ENCODE peak calls at places on chromosomes 13 and 19, in seven cellular contexts. R is Peyer's patch, Q is heart left ventricle, U is H54, C is prostate gland, T is body of pancreas, M is spleen. O is an unnamed sample.

GRCh38 chr19:14361824-14362223 is 19.4 kb upstream of the ADGRE5 start:
- DNase-seq in C (no peak), U (no peak), Q (no peak), M (peak), R (peak), T (no peak), O (peak)

GRCh38 chr19:43774103-43774939 is 6.5 kb downstream of the KCNN4 start:
- DNase-seq in U (no peak), M (peak), R (no peak), T (peak), Q (peak), C (no peak), O (peak)

GRCh38 chr19:41541990-41542584 is 33.9 kb upstream of the CEACAM21 start:
- DNase-seq in C (no peak), U (no peak), M (peak), Q (no peak), R (peak), T (peak), O (peak)

GRCh38 chr13:63435668-63436275 is 2020.1 kb upstream of the PCDH20 start:
- DNase-seq in M (no peak), U (peak), Q (no peak), T (no peak), R (no peak), C (no peak), O (no peak)

GRCh38 chr13:77040076-77040475 is 13.1 kb upstream of the FBXL3 start:
- DNase-seq in C (no peak), T (no peak), U (no peak), M (no peak), R (no peak), Q (no peak), O (no peak)

GRCh38 chr13:59880468-59880867 is 283.3 kb downstream of the DIAPH3 start:
- DNase-seq in R (no peak), M (no peak), C (no peak), U (no peak), T (no peak), Q (no peak), O (no peak)

GRCh38 chr13:25217023-25217909 is 45.2 kb upstream of the AMER2 start:
- DNase-seq in M (no peak), R (no peak), C (no peak), T (no peak), Q (no peak), U (peak), O (no peak)

GRCh38 chr13:41200126-41200525 is 5.8 kb upstream of the KBTBD7 start:
- DNase-seq in U (no peak), Q (no peak), M (no peak), C (no peak), R (no peak), T (no peak), O (no peak)

GRCh38 chr13:27309967-27310598 is 39.5 kb downstream of the RASL11A start:
- DNase-seq in C (no peak), Q (no peak), U (no peak), T (no peak), M (no peak), R (no peak), O (peak)

GRCh38 chr13:29901714-29902631 is 51.6 kb upstream of the UBL3 start:
- DNase-seq in R (peak), U (no peak), C (no peak), Q (no peak), T (peak), M (no peak), O (no peak)

GRCh38 chr19:45200614-45201013 is 22.0 kb downstream of the BLOC1S3 start:
- DNase-seq in T (peak), Q (no peak), C (no peak), M (no peak), R (no peak), U (no peak), O (no peak)

GRCh38 chr19:28393574-28394336 is 819.2 kb downstream of the UQCRFS1 start:
- DNase-seq in M (no peak), Q (no peak), T (no peak), R (no peak), U (no peak), C (no peak), O (no peak)

GRCh38 chr19:23914402-23915286 is at the start of gene ZNF726:
- DNase-seq in T (peak), R (peak), Q (peak), C (peak), M (peak), U (peak), O (peak)

GRCh38 chr19:29121684-29122083 is 91.3 kb downstream of the UQCRFS1 start:
- DNase-seq in M (no peak), Q (no peak), R (no peak), C (no peak), T (no peak), U (peak), O (peak)

GRCh38 chr13:92745233-92745632 is 481.4 kb upstream of the GPC6 start:
- DNase-seq in C (no peak), U (no peak), M (no peak), T (no peak), R (no peak), Q (no peak), O (no peak)

GRCh38 chr13:114149774-114150740 is 17.6 kb upstream of the RASA3 start:
- DNase-seq in M (no peak), U (no peak), Q (no peak), T (no peak), C (no peak), R (no peak), O (no peak)

GRCh38 chr19:39471756-39472536 is 8.7 kb upstream of the TIMM50 start:
- DNase-seq in T (no peak), M (no peak), U (no peak), C (no peak), R (no peak), Q (no peak), O (no peak)

GRCh38 chr19:53892981-53893325 is 11.0 kb downstream of the PRKCG start:
- DNase-seq in M (no peak), C (no peak), R (no peak), T (no peak), Q (no peak), U (peak), O (no peak)

GRCh38 chr19:8310342-8311055 is 2.3 kb upstream of the CD320 start:
- DNase-seq in C (no peak), Q (peak), T (peak), M (peak), R (peak), U (no peak), O (no peak)

GRCh38 chr19:8306235-8307054 is 1.7 kb downstream of the CD320 start:
- DNase-seq in C (peak), R (peak), T (peak), M (peak), U (no peak), Q (peak), O (no peak)

GRCh38 chr19:8308891-8309291 is 733 bp upstream of the CD320 start:
- DNase-seq in R (peak), T (peak), Q (peak), U (no peak), C (peak), M (peak), O (no peak)

GRCh38 chr19:8307400-8307964 is 676 bp downstream of the CD320 start:
- DNase-seq in T (peak), U (no peak), M (peak), C (no peak), R (no peak), Q (peak), O (peak)

DNA sequence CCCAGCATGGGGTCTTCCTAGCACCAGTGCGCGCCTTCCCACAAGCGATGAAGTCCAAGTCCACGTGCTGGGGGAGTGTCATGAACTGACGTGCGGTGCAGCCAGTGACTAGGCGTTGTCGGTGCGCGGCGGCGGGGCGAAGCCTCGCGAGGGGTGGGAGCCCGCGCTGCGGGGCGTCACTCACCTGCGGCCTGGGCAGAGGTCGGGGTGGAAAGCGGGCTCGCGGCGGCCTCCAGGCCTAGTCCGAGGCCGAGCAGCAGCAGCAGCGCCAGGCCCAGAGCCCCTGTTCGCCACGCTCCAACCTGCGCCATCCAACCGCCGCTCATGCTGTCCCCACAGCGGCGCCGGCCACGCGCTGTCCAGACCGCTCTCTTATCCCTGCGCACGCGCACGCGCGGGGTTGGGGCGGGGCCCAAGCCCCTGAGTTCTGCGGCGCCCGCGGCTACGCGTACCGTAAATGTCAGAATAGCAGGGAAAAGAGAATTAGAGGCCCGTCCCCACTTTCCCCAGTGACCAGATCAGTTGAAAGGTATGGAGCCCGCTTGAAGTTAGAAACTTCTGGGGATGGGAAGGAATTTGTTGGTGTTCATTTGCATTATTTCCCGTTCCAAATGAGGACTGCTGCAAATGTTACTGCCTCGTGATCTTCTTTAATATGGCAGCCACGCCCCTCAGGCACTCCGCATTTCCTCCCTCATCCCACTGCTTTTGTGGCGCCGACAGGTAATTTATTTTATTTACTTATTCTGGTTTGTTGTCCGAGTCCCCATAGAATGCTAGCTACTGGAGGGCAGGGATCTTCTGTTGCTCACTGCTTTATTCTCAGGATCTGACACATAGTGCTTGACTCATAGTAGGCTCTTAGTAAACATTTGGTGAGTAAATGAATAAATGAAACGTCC is at the start of gene CD320:
- DNase-seq in C (peak), Q (peak), T (peak), M (peak), U (peak), R (peak), O (peak)
- TF ChIP-seq POLR2A in C (peak), Q (no peak), T (peak), M (peak), U (peak), R (no peak), O (peak)

DNA sequence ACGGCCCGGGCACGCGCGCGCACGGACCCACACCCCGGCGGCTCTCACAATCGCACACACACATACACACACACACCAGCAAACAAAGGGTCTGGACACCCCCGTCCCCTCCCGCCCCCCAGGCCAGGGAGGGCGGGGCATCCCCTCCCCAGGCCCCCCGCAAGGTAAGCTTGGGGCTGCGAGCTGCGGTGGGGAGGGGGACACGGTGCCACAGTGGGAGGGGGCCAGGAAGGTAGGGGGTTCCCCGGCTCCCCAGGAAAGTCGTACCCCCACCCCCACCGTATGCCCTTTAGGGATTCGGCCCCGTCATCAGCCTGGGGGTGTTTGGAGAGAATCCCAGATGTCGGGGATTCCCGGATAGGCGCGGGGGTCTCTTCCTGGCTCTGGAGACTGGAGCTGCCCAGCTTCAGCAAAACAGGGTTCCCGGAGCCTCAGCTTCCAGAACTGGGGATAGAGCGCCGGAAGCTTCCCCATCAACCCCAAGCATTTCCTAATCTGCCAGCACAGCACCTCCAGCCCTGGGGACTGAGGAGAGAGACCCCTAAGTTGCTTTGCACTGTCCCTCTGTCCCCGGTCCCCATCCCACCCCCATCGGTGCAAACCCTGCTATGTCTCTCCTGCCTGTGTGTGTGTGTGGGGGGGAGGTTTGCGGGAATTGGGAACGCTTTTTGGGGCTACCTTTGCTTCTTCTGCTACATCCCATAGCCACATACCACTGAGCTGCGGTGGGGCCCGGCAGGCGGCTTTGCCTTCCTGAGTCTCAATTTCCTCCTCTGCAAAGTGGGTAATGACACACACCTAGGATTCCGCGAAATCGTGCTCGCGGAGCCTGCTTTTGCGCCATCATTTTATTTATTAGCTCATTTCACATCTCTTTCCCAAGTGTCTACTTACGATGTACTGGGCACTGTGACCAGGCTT is 1.8 kb upstream of the CDC37 start:
- DNase-seq in M (no peak), T (no peak), U (no peak), Q (no peak), C (no peak), R (no peak), O (no peak)
- TF ChIP-seq POLR2A in M (no peak), T (no peak), U (no peak), Q (no peak), C (no peak), R (no peak), O (no peak)

GRCh38 chr13:32254416-32254815 is 60.7 kb downstream of the ZAR1L start:
- DNase-seq in U (no peak), R (no peak), M (no peak), Q (no peak), T (no peak), C (no peak), O (no peak)
- TF ChIP-seq POLR2A in U (no peak), R (no peak), M (no peak), Q (no peak), T (no peak), C (no peak), O (no peak)

GRCh38 chr13:49786609-49787008 is 5.9 kb downstream of the KPNA3 start:
- DNase-seq in Q (no peak), R (no peak), T (no peak), U (no peak), C (no peak), M (no peak), O (peak)

GRCh38 chr13:49789961-49790360 is 2.5 kb downstream of the KPNA3 start:
- DNase-seq in U (no peak), R (no peak), T (no peak), M (no peak), Q (no peak), C (no peak), O (peak)

GRCh38 chr13:49792550-49793324 is at the start of gene KPNA3:
- DNase-seq in U (peak), C (peak), Q (peak), T (peak), M (peak), R (peak), O (peak)

GRCh38 chr13:49791214-49791752 is 1.2 kb downstream of the KPNA3 start:
- DNase-seq in U (no peak), R (peak), Q (no peak), T (peak), M (no peak), C (peak), O (peak)

GRCh38 chr13:49791753-49792549 is 531 bp downstream of the KPNA3 start:
- DNase-seq in T (peak), Q (peak), M (peak), R (peak), C (peak), U (peak), O (peak)
- TF ChIP-seq POLR2A in T (no peak), Q (no peak), M (no peak), R (peak), C (no peak), U (peak), O (no peak)

GRCh38 chr19:13100871-13101589 is 1.6 kb downstream of the LYL1 start:
- DNase-seq in T (no peak), Q (no peak), M (peak), R (no peak), C (no peak), U (no peak), O (peak)
- TF ChIP-seq POLR2A in T (no peak), Q (no peak), M (no peak), R (no peak), C (no peak), U (no peak), O (no peak)

GRCh38 chr19:47752440-47753211 is 7.3 kb downstream of the NOP53 start:
- DNase-seq in Q (no peak), T (no peak), U (no peak), M (no peak), C (no peak), R (no peak), O (no peak)
- TF ChIP-seq POLR2A in Q (no peak), T (no peak), U (no peak), M (no peak), C (no peak), R (no peak), O (no peak)

GRCh38 chr13:46339035-46339666 is 47.9 kb downstream of the RUBCNL start:
- DNase-seq in U (no peak), R (peak), T (no peak), Q (peak), M (no peak), C (no peak), O (no peak)

GRCh38 chr13:46340631-46341111 is 46.4 kb downstream of the RUBCNL start:
- DNase-seq in T (no peak), C (no peak), U (no peak), Q (no peak), M (no peak), R (no peak), O (no peak)

GRCh38 chr13:46342538-46342937 is 44.5 kb downstream of the RUBCNL start:
- DNase-seq in Q (no peak), U (no peak), T (no peak), R (no peak), M (no peak), C (no peak), O (peak)

GRCh38 chr13:46343279-46343949 is 43.6 kb downstream of the RUBCNL start:
- DNase-seq in T (no peak), Q (no peak), C (no peak), M (no peak), U (no peak), R (no peak), O (peak)

GRCh38 chr13:46341112-46341711 is 45.8 kb downstream of the RUBCNL start:
- DNase-seq in T (no peak), M (no peak), U (peak), C (no peak), Q (no peak), R (no peak), O (no peak)
- TF ChIP-seq POLR2A in T (no peak), M (no peak), U (no peak), C (no peak), Q (no peak), R (no peak), O (no peak)

GRCh38 chr13:20175907-20176652 is 15.2 kb upstream of the GJA3 start:
- DNase-seq in U (no peak), Q (no peak), R (no peak), C (no peak), T (no peak), M (no peak), O (peak)

GRCh38 chr13:20175406-20175794 is 14.5 kb upstream of the GJA3 start:
- DNase-seq in R (no peak), C (no peak), Q (no peak), M (no peak), T (no peak), U (no peak), O (no peak)

GRCh38 chr13:20181180-20181579 is 11.6 kb downstream of the GJB2 start:
- DNase-seq in R (no peak), T (no peak), Q (no peak), M (no peak), C (no peak), U (no peak), O (no peak)

GRCh38 chr13:20177049-20177831 is 15.5 kb downstream of the GJB2 start:
- DNase-seq in R (no peak), M (no peak), Q (no peak), U (no peak), C (no peak), T (no peak), O (no peak)

GRCh38 chr13:20178156-20178555 is 14.6 kb downstream of the GJB2 start:
- DNase-seq in M (no peak), C (no peak), T (no peak), R (no peak), U (no peak), Q (no peak), O (no peak)
- TF ChIP-seq POLR2A in M (no peak), C (no peak), T (no peak), R (no peak), U (no peak), Q (no peak), O (no peak)

GRCh38 chr13:44575741-44576395 is at the start of gene TSC22D1:
- DNase-seq in U (no peak), C (peak), R (peak), M (peak), T (peak), Q (peak), O (peak)

GRCh38 chr13:44578064-44578394 is 1.9 kb upstream of the TSC22D1 start:
- DNase-seq in U (no peak), R (no peak), Q (no peak), T (no peak), M (no peak), C (no peak), O (no peak)

GRCh38 chr13:44576396-44577235 is 486 bp upstream of the TSC22D1 start:
- DNase-seq in T (peak), C (peak), U (no peak), R (peak), M (no peak), Q (no peak), O (peak)

GRCh38 chr13:44575035-44575434 is 1.1 kb downstream of the TSC22D1 start:
- DNase-seq in M (no peak), R (no peak), T (no peak), U (no peak), Q (no peak), C (no peak), O (no peak)

GRCh38 chr13:44577236-44578063 is 1.3 kb upstream of the TSC22D1 start:
- DNase-seq in C (peak), R (peak), Q (peak), U (peak), M (peak), T (peak), O (peak)
- TF ChIP-seq POLR2A in C (peak), R (peak), Q (no peak), U (no peak), M (peak), T (peak), O (peak)

DNA sequence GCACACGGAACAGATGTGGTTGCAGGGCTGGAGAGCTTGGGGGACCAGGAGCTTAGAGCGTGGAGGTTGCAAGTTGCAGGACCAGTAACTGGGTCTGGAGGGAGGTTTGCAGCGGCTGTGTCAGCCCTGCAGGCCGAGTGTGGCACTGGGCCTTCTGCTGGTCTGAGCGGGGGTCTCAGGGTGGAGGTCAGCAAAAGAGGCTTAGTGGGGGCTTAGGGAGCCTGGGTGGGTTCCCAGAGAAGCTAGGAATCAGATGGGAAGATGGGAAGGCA is 5.8 kb upstream of the HCN2 start:
- DNase-seq in C (no peak), M (no peak), T (no peak), R (no peak), U (no peak), Q (no peak), O (no peak)
- TF ChIP-seq POLR2A in C (no peak), M (no peak), T (no peak), R (no peak), U (no peak), Q (no peak), O (no peak)